ENCODE peak calls at places on chromosomes 1 and 21, in four cellular contexts. W is right lobe of liver, K is aorta, B is WERI-Rb-1. A is an unnamed sample.

GRCh38 chr1:208029381-208030319 is 118.7 kb upstream of the CD34 start:
- DNase-seq in W (no peak), K (peak), B (no peak), A (no peak)

GRCh38 chr1:173509797-173510196 is 32.7 kb downstream of the PRDX6 start:
- DNase-seq in W (no peak), K (no peak), B (no peak), A (no peak)

GRCh38 chr1:33255347-33256311 is 663 bp upstream of the ZNF362 start:
- DNase-seq in W (peak), K (peak), B (peak), A (peak)

GRCh38 chr21:29166853-29167252 is 36.4 kb downstream of the MAP3K7CL start:
- DNase-seq in W (no peak), K (no peak), B (no peak), A (no peak)

GRCh38 chr1:116762281-116762680 is 8.1 kb downstream of the CD2 start:
- DNase-seq in W (no peak), K (no peak), B (no peak), A (no peak)

GRCh38 chr1:27147842-27148518 is 6.9 kb downstream of the SLC9A1 start:
- DNase-seq in W (no peak), K (no peak), B (no peak), A (no peak)

GRCh38 chr1:243254233-243254926 is 701 bp downstream of the CEP170 start:
- DNase-seq in W (peak), K (peak), B (peak), A (peak)

GRCh38 chr1:68085752-68086151 is 35.3 kb upstream of the DIRAS3 start:
- DNase-seq in W (no peak), K (no peak), B (no peak), A (no peak)

GRCh38 chr1:96367791-96368190 is 353.8 kb upstream of the PTBP2 start:
- DNase-seq in W (no peak), K (no peak), B (no peak), A (no peak)

GRCh38 chr1:24966724-24967346 is 36.8 kb upstream of the RUNX3 start:
- DNase-seq in W (no peak), K (no peak), B (no peak), A (no peak)

GRCh38 chr1:21277178-21277577 is 13.1 kb downstream of the ECE1 start:
- DNase-seq in W (no peak), K (peak), B (no peak), A (no peak)

GRCh38 chr1:5896706-5897105 is 95.5 kb downstream of the NPHP4 start:
- DNase-seq in W (peak), K (peak), B (no peak), A (no peak)

GRCh38 chr1:17190526-17190995 is 14.4 kb upstream of the PADI1 start:
- DNase-seq in W (peak), K (no peak), B (no peak), A (no peak)

GRCh38 chr21:32340863-32341848 is 42.5 kb downstream of the MRAP start:
- DNase-seq in W (peak), K (no peak), B (no peak), A (peak)

GRCh38 chr1:32255072-32256071 is 4.3 kb downstream of the LCK start:
- DNase-seq in W (no peak), K (no peak), B (no peak), A (no peak)

GRCh38 chr21:44085491-44086321 is 21.5 kb upstream of the PWP2 start:
- DNase-seq in W (no peak), K (no peak), B (no peak), A (peak)

GRCh38 chr1:230072296-230072695 is 5.3 kb downstream of the GALNT2 start:
- DNase-seq in W (no peak), K (no peak), B (no peak), A (no peak)

GRCh38 chr1:233944596-233944995 is 40.1 kb downstream of the SLC35F3 start:
- DNase-seq in W (no peak), K (no peak), B (no peak), A (no peak)

GRCh38 chr1:220927442-220927841 is 48.2 kb downstream of the HLX start:
- DNase-seq in W (no peak), K (no peak), B (no peak), A (no peak)

GRCh38 chr1:156772222-156772621 is 4.9 kb downstream of the PRCC start:
- DNase-seq in W (no peak), K (no peak), B (no peak), A (no peak)
- H3K27ac ChIP-seq in W (no peak), K (no peak), B (no peak), A (no peak)

GRCh38 chr1:1003618-1004419 is 3.9 kb upstream of the HES4 start:
- DNase-seq in W (no peak), K (no peak), B (peak), A (no peak)

GRCh38 chr1:1000357-1001056 is 610 bp upstream of the HES4 start:
- DNase-seq in W (peak), K (peak), B (peak), A (peak)

GRCh38 chr1:1001057-1001630 is 1.2 kb upstream of the HES4 start:
- DNase-seq in W (peak), K (peak), B (no peak), A (no peak)

GRCh38 chr1:999797-1000356 is at the start of gene HES4:
- DNase-seq in W (peak), K (peak), B (peak), A (peak)

GRCh38 chr1:1001631-1002300 is 1.9 kb upstream of the HES4 start:
- DNase-seq in W (peak), K (peak), B (peak), A (peak)
- H3K27ac ChIP-seq in W (peak), K (peak), B (peak), A (no peak)

DNA sequence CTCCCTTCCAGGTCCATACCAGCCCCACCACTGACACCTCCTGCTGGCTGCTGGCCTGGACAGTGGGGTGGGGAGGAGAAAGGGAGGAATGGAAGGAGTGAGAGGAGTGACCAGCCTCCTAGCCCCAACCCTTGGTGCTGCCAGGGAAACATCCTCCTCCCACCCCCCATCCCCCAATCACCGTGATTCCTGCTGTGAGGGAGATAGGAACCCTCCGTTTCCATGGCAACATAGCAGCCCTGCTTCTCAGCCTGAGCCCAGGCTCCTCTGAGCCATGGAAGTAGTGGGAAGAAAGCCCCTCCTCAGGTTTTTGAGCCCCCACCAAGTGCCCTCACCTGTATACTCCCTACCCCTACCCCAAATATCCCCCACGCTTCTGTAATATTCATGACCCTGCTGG is 44.4 kb upstream of the SCMH1 start:
- DNase-seq in W (no peak), K (no peak), B (no peak), A (no peak)
- H3K27ac ChIP-seq in W (no peak), K (no peak), B (no peak), A (no peak)

GRCh38 chr1:183027791-183028190 is 4.6 kb downstream of the LAMC1 start:
- DNase-seq in W (no peak), K (no peak), B (no peak), A (no peak)
- H3K27ac ChIP-seq in W (no peak), K (no peak), B (no peak), A (no peak)

DNA sequence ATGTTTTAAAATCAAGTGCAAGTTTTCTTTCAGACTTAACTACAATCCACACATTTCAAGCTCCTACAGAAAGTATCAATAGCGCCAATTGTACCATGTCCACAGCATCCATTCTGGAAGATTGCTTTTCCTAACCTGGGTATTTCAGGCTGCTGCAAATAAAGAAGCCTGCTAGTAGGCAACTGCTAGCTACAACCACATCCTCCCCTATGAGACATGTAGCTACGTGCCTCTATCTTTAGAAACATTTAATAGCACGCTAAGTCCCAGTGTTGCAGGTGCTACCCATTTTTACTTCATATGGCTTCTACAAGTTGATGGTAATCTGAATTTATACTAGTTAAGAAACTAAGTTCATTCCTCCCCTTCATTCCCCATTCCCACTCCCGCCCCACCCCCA is 7.4 kb upstream of the AMPD1 start:
- DNase-seq in W (no peak), K (no peak), B (no peak), A (no peak)
- H3K27ac ChIP-seq in W (no peak), K (no peak), B (no peak), A (no peak)

DNA sequence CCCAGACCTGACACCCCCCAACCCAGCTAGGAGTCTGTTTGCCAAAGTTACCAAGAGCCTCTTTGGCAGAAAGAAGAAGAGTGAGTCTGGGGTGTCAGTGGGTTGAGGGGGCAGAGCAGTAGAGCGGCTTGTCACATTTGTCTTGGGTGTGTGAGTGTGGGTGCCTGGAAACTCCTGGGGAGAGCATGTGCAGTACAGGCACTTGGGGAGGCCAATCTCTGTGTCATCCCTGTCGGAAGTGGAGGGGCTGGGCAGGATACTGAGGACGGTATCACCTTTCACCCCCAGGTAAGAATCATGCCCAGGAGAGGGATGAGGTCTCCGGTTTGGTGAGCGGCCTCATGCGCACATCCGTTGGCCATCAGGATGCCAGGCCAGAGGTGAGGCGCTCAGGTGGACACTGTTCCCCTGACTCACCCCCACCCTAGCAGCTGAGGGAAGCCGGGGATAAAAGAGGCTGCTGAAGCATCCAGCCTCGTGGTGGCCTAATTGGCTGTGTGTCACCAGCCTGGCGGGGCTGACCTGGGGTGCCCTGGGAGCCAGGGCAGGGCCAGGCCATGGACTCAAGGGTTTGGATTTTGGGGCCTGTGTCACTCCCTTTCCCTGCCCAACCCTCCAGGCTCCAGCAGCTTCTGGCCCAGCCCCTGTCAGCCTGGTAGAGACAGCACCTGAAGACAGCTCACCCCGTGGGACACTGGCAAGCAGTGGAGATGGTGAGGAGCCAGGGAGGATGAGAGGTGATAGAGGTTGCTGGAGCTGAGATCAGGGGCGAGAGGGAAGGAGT is 3.3 kb downstream of the PLK3 start:
- DNase-seq in W (no peak), K (peak), B (no peak), A (no peak)
- H3K27ac ChIP-seq in W (no peak), K (peak), B (peak), A (peak)

A was measured in caudate nucleus.